ENCODE peak calls at places on chromosomes 7 and 10, in five cellular contexts. V is cardiac muscle cell; U is stimulated activated CD4-positive, alpha-beta T cell treated with anti-CD3 and anti-CD28 coated beads, Interleukin-4, amount 100 ng/mL, for 4 hours; S is fibroblast of the aortic adventitia; B is activated CD4-positive, alpha-beta T cell treated with anti-CD3 and anti-CD28 coated beads, Interleukin-2, amount 50 U/mL, for 48 hours. O is an unnamed sample.

GRCh38 chr7:135682191-135682590 is 19.9 kb downstream of the STMP1 start:
- DNase-seq in S (no peak), V (no peak), B (no peak), U (no peak), O (no peak)

GRCh38 chr7:37234928-37235327 is 213.7 kb downstream of the ELMO1 start:
- DNase-seq in U (no peak), V (peak), B (no peak), S (peak), O (no peak)

GRCh38 chr7:69434350-69434749 is 163.9 kb upstream of the AUTS2 start:
- DNase-seq in S (no peak), U (no peak), V (no peak), B (no peak), O (no peak)

GRCh38 chr7:4763091-4763793 is 12.2 kb upstream of the AP5Z1 start:
- DNase-seq in S (no peak), U (no peak), B (no peak), V (no peak), O (no peak)

GRCh38 chr7:4716946-4717694 is 35.0 kb downstream of the FOXK1 start:
- DNase-seq in V (no peak), S (no peak), U (no peak), B (no peak), O (no peak)

GRCh38 chr10:75071164-75071489 is 40.3 kb upstream of the SAMD8 start:
- DNase-seq in V (peak), U (no peak), B (no peak), S (no peak), O (no peak)

GRCh38 chr7:151416921-151417320 is 7.1 kb upstream of the WDR86 start:
- DNase-seq in B (no peak), V (no peak), U (no peak), S (no peak), O (peak)

GRCh38 chr7:20219446-20220292 is 2.5 kb upstream of the MACC1 start:
- DNase-seq in U (no peak), B (no peak), S (peak), V (no peak), O (no peak)

GRCh38 chr10:71981024-71981867 is 17.1 kb downstream of the CHST3 start:
- DNase-seq in B (no peak), S (peak), U (no peak), V (no peak), O (no peak)

GRCh38 chr7:102889836-102890235 is 23.0 kb upstream of the LRRC17 start:
- DNase-seq in S (peak), V (no peak), B (no peak), U (no peak), O (no peak)

GRCh38 chr7:144414815-144415214 is 11.3 kb upstream of the NOBOX start:
- DNase-seq in B (no peak), V (no peak), S (no peak), U (no peak), O (no peak)

GRCh38 chr7:29808075-29808786 is 1.9 kb downstream of the WIPF3 start:
- DNase-seq in S (no peak), U (no peak), B (no peak), V (no peak), O (no peak)

GRCh38 chr10:68871731-68872342 is 29.3 kb upstream of the DDX50 start:
- DNase-seq in V (peak), B (no peak), S (peak), U (no peak), O (no peak)

GRCh38 chr7:946256-946996 is 8.1 kb downstream of the ADAP1 start:
- DNase-seq in U (no peak), S (no peak), V (no peak), B (no peak), O (no peak)

GRCh38 chr10:102809753-102810152 is 27.5 kb downstream of the CYP17A1 start:
- DNase-seq in B (no peak), V (no peak), U (no peak), S (no peak), O (no peak)

GRCh38 chr7:72042855-72043254 is 369.3 kb downstream of the CALN1 start:
- DNase-seq in V (no peak), S (no peak), U (no peak), B (no peak), O (no peak)

GRCh38 chr10:35335718-35336083 is 608 bp upstream of the CCNY start:
- DNase-seq in U (peak), S (no peak), V (no peak), B (peak), O (no peak)

GRCh38 chr10:60044221-60044620 is 137.9 kb upstream of the CCDC6 start:
- DNase-seq in S (peak), B (no peak), U (no peak), V (no peak), O (no peak)

GRCh38 chr7:99210265-99210970 is 2.5 kb upstream of the KPNA7 start:
- DNase-seq in B (no peak), U (no peak), V (no peak), S (peak), O (no peak)

GRCh38 chr7:130899638-130900401 is 165.8 kb upstream of the KLF14 start:
- DNase-seq in U (no peak), V (no peak), S (no peak), B (peak), O (no peak)

GRCh38 chr10:88379575-88379974 is 203.5 kb downstream of the RNLS start:
- DNase-seq in B (no peak), V (no peak), U (no peak), S (peak), O (no peak)

GRCh38 chr7:665251-665650 is 61.2 kb upstream of the DNAAF5 start:
- DNase-seq in S (peak), V (no peak), B (no peak), U (no peak), O (peak)

GRCh38 chr7:159084069-159084801 is 60.4 kb downstream of the VIPR2 start:
- DNase-seq in U (no peak), B (no peak), S (no peak), V (no peak), O (peak)

GRCh38 chr10:12875100-12875499 is 126.4 kb downstream of the CCDC3 start:
- DNase-seq in U (no peak), S (peak), V (no peak), B (no peak), O (no peak)

GRCh38 chr10:29486466-29486865 is 148.3 kb downstream of the SVIL start:
- DNase-seq in S (no peak), B (peak), U (no peak), V (no peak), O (no peak)

GRCh38 chr10:60441515-60441914 is 51.8 kb upstream of the ANK3 start:
- DNase-seq in S (peak), V (no peak), U (no peak), B (no peak), O (no peak)